ENCODE peak calls at places on chromosomes 11 and 22, in nine cellular contexts. One of them, this sample, is unnamed. For H3K4me1, the result is how much of the 10 kb centered on the place peaks cover.

GRCh38 chr22:23106906-23107367 is 34.9 kb downstream of the RSPH14 start:
- DNase-seq in prostate gland: no peak
- DNase-seq in ovary: no peak
- DNase-seq in IMR-90: no peak
- DNase-seq in heart left ventricle: peak
- DNase-seq in tibial nerve: no peak
- DNase-seq in body of pancreas: no peak
- DNase-seq in adrenal gland: no peak
- DNase-seq in thyroid gland: peak
- DNase-seq in this sample: no peak

GRCh38 chr11:65651589-65652510 is 10.9 kb downstream of the RELA start:
- DNase-seq in heart left ventricle: peak
- DNase-seq in ovary: peak
- DNase-seq in body of pancreas: no peak
- DNase-seq in prostate gland: peak
- DNase-seq in thyroid gland: peak
- DNase-seq in tibial nerve: no peak
- DNase-seq in IMR-90: peak
- DNase-seq in adrenal gland: peak
- DNase-seq in this sample: no peak

GRCh38 chr11:84993386-84993785 is 633.8 kb downstream of the DLG2 start:
- DNase-seq in tibial nerve: no peak
- DNase-seq in adrenal gland: no peak
- DNase-seq in ovary: no peak
- DNase-seq in body of pancreas: no peak
- DNase-seq in thyroid gland: no peak
- DNase-seq in heart left ventricle: no peak
- DNase-seq in prostate gland: no peak
- DNase-seq in IMR-90: no peak
- DNase-seq in this sample: no peak

GRCh38 chr11:36462321-36462720 is 47.8 kb downstream of the TRAF6 start:
- DNase-seq in body of pancreas: no peak
- DNase-seq in adrenal gland: no peak
- DNase-seq in ovary: no peak
- DNase-seq in prostate gland: no peak
- DNase-seq in tibial nerve: no peak
- DNase-seq in IMR-90: no peak
- DNase-seq in thyroid gland: no peak
- DNase-seq in heart left ventricle: no peak
- DNase-seq in this sample: no peak

GRCh38 chr11:30107899-30108298 is 91.1 kb upstream of the KCNA4 start:
- DNase-seq in IMR-90: peak
- DNase-seq in tibial nerve: no peak
- DNase-seq in ovary: no peak
- DNase-seq in prostate gland: no peak
- DNase-seq in adrenal gland: peak
- DNase-seq in heart left ventricle: no peak
- DNase-seq in thyroid gland: no peak
- DNase-seq in body of pancreas: no peak
- DNase-seq in this sample: no peak

GRCh38 chr11:67117667-67118058 is 1.4 kb upstream of the KDM2A start:
- DNase-seq in IMR-90: no peak
- DNase-seq in thyroid gland: no peak
- DNase-seq in adrenal gland: peak
- DNase-seq in prostate gland: no peak
- DNase-seq in ovary: peak
- DNase-seq in body of pancreas: peak
- DNase-seq in tibial nerve: no peak
- DNase-seq in heart left ventricle: peak
- DNase-seq in this sample: peak

GRCh38 chr11:86988351-86988881 is 33.2 kb upstream of the FZD4 start:
- DNase-seq in prostate gland: no peak
- DNase-seq in thyroid gland: no peak
- DNase-seq in adrenal gland: no peak
- DNase-seq in tibial nerve: no peak
- DNase-seq in IMR-90: no peak
- DNase-seq in heart left ventricle: no peak
- DNase-seq in body of pancreas: no peak
- DNase-seq in ovary: no peak
- DNase-seq in this sample: no peak

GRCh38 chr11:14455648-14456430 is 43.8 kb downstream of the COPB1 start:
- DNase-seq in adrenal gland: no peak
- DNase-seq in IMR-90: peak
- DNase-seq in heart left ventricle: no peak
- DNase-seq in tibial nerve: no peak
- DNase-seq in body of pancreas: no peak
- DNase-seq in thyroid gland: no peak
- DNase-seq in prostate gland: no peak
- DNase-seq in ovary: no peak
- DNase-seq in this sample: no peak

GRCh38 chr11:131688056-131688693 is 317.8 kb downstream of the NTM start:
- DNase-seq in IMR-90: peak
- DNase-seq in adrenal gland: peak
- DNase-seq in body of pancreas: peak
- DNase-seq in thyroid gland: peak
- DNase-seq in tibial nerve: peak
- DNase-seq in ovary: no peak
- DNase-seq in heart left ventricle: peak
- DNase-seq in prostate gland: no peak
- DNase-seq in this sample: no peak

GRCh38 chr11:102287963-102288744 is 29.1 kb upstream of the BIRC3 start:
- DNase-seq in prostate gland: peak
- DNase-seq in adrenal gland: peak
- DNase-seq in heart left ventricle: peak
- DNase-seq in body of pancreas: peak
- DNase-seq in IMR-90: peak
- DNase-seq in tibial nerve: no peak
- DNase-seq in thyroid gland: peak
- DNase-seq in ovary: peak
- DNase-seq in this sample: no peak

GRCh38 chr11:119990306-119991021 is 147.4 kb downstream of the TRIM29 start:
- DNase-seq in heart left ventricle: peak
- DNase-seq in IMR-90: no peak
- DNase-seq in ovary: no peak
- DNase-seq in tibial nerve: no peak
- DNase-seq in prostate gland: no peak
- DNase-seq in thyroid gland: no peak
- DNase-seq in adrenal gland: peak
- DNase-seq in body of pancreas: no peak
- DNase-seq in this sample: no peak

GRCh38 chr11:134592391-134592990 is 180.4 kb upstream of the B3GAT1 start:
- DNase-seq in tibial nerve: no peak
- DNase-seq in thyroid gland: no peak
- DNase-seq in body of pancreas: no peak
- DNase-seq in adrenal gland: no peak
- DNase-seq in heart left ventricle: no peak
- DNase-seq in IMR-90: no peak
- DNase-seq in ovary: no peak
- DNase-seq in prostate gland: peak
- DNase-seq in this sample: no peak

GRCh38 chr22:49055406-49055805 is 772.3 kb downstream of the BRD1 start:
- DNase-seq in thyroid gland: no peak
- DNase-seq in IMR-90: no peak
- DNase-seq in tibial nerve: no peak
- DNase-seq in heart left ventricle: no peak
- DNase-seq in body of pancreas: no peak
- DNase-seq in ovary: no peak
- DNase-seq in prostate gland: no peak
- DNase-seq in adrenal gland: no peak
- DNase-seq in this sample: no peak

GRCh38 chr22:19737846-19738663 is 14.7 kb downstream of the GP1BB start:
- DNase-seq in body of pancreas: no peak
- DNase-seq in prostate gland: no peak
- DNase-seq in ovary: no peak
- DNase-seq in heart left ventricle: no peak
- DNase-seq in thyroid gland: no peak
- DNase-seq in IMR-90: no peak
- DNase-seq in adrenal gland: no peak
- DNase-seq in tibial nerve: no peak
- DNase-seq in this sample: no peak

GRCh38 chr11:47213985-47214564 is 699 bp upstream of the DDB2 start:
- DNase-seq in body of pancreas: peak
- DNase-seq in ovary: peak
- DNase-seq in IMR-90: peak
- DNase-seq in prostate gland: peak
- DNase-seq in thyroid gland: peak
- DNase-seq in heart left ventricle: peak
- DNase-seq in adrenal gland: peak
- DNase-seq in tibial nerve: peak
- DNase-seq in this sample: peak
- TF ChIP-seq POLR2A in body of pancreas: peak
- TF ChIP-seq POLR2A in ovary: peak
- TF ChIP-seq POLR2A in IMR-90: no peak
- TF ChIP-seq POLR2A in prostate gland: peak
- TF ChIP-seq POLR2A in thyroid gland: peak
- TF ChIP-seq POLR2A in heart left ventricle: no peak
- TF ChIP-seq POLR2A in adrenal gland: peak
- TF ChIP-seq POLR2A in tibial nerve: peak
- TF ChIP-seq POLR2A in this sample: peak

GRCh38 chr22:37569921-37570660 is 9.8 kb downstream of the LGALS2 start:
- DNase-seq in heart left ventricle: no peak
- DNase-seq in adrenal gland: peak
- DNase-seq in thyroid gland: peak
- DNase-seq in body of pancreas: peak
- DNase-seq in IMR-90: no peak
- DNase-seq in ovary: no peak
- DNase-seq in prostate gland: no peak
- DNase-seq in tibial nerve: no peak
- DNase-seq in this sample: no peak

GRCh38 chr22:37568448-37569008 is 8.2 kb downstream of the CDC42EP1 start:
- DNase-seq in tibial nerve: no peak
- DNase-seq in body of pancreas: peak
- DNase-seq in prostate gland: no peak
- DNase-seq in adrenal gland: peak
- DNase-seq in heart left ventricle: no peak
- DNase-seq in IMR-90: no peak
- DNase-seq in ovary: no peak
- DNase-seq in thyroid gland: no peak
- DNase-seq in this sample: no peak

GRCh38 chr22:37570661-37570976 is 9.3 kb downstream of the LGALS2 start:
- DNase-seq in body of pancreas: no peak
- DNase-seq in IMR-90: no peak
- DNase-seq in adrenal gland: no peak
- DNase-seq in ovary: no peak
- DNase-seq in thyroid gland: no peak
- DNase-seq in prostate gland: no peak
- DNase-seq in tibial nerve: no peak
- DNase-seq in heart left ventricle: no peak
- DNase-seq in this sample: no peak

GRCh38 chr22:37567991-37568390 is 7.7 kb downstream of the CDC42EP1 start:
- DNase-seq in adrenal gland: no peak
- DNase-seq in IMR-90: no peak
- DNase-seq in ovary: no peak
- DNase-seq in prostate gland: no peak
- DNase-seq in thyroid gland: no peak
- DNase-seq in body of pancreas: no peak
- DNase-seq in heart left ventricle: no peak
- DNase-seq in tibial nerve: no peak
- DNase-seq in this sample: no peak

GRCh38 chr22:37569009-37569920 is 9.0 kb downstream of the CDC42EP1 start:
- DNase-seq in prostate gland: no peak
- DNase-seq in IMR-90: no peak
- DNase-seq in thyroid gland: no peak
- DNase-seq in body of pancreas: peak
- DNase-seq in adrenal gland: peak
- DNase-seq in tibial nerve: no peak
- DNase-seq in heart left ventricle: no peak
- DNase-seq in ovary: no peak
- DNase-seq in this sample: no peak
- H3K27ac ChIP-seq in prostate gland: no peak
- H3K27ac ChIP-seq in IMR-90: no peak
- H3K27ac ChIP-seq in thyroid gland: no peak
- H3K27ac ChIP-seq in body of pancreas: peak
- H3K27ac ChIP-seq in adrenal gland: no peak
- H3K27ac ChIP-seq in tibial nerve: no peak
- H3K27ac ChIP-seq in heart left ventricle: no peak
- H3K27ac ChIP-seq in ovary: no peak
- H3K27ac ChIP-seq in this sample: no peak

DNA sequence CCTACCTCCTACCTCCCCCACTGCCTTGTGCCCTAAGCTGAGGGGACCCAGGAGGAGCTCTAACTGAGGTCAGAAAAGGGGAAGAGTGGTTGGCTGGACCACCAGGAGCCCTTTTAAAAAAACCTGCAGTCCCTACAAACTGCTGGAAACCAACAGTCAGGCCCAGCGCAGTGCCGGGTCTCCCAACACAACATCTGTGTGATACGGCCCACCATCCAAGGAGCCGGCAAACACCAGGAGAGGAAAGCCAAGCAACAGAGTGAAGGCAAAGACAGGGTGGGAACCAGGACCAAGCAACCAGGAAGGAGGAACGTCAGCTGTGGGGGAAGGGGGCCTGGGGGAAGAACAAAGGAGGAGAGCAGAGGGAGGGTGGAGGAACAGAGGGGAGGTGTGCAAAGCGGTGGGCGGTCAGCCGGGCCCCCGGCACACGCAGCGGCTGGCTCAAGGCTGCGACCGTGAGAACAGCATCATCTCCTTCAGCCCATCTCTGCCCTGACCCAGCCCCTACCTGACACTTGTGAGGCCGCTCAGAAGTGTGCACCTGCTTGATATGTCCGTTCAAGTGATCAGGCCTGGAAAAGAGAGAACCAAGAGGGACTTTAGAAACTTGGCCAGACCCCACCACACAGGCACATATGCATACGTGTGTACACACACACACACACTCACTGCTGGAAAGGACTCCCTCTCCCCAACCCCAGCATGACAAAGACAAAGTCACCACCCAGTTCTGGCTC is 3.6 kb downstream of the PATZ1 start:
- DNase-seq in body of pancreas: no peak
- DNase-seq in IMR-90: no peak
- DNase-seq in tibial nerve: no peak
- DNase-seq in thyroid gland: peak
- DNase-seq in adrenal gland: no peak
- DNase-seq in heart left ventricle: no peak
- DNase-seq in ovary: no peak
- DNase-seq in prostate gland: no peak
- DNase-seq in this sample: no peak
- H3K4me1 ChIP-seq in body of pancreas: half or more
- H3K4me1 ChIP-seq in IMR-90: under half
- H3K4me1 ChIP-seq in tibial nerve: under half
- H3K4me1 ChIP-seq in thyroid gland: half or more
- H3K4me1 ChIP-seq in adrenal gland: under half
- H3K4me1 ChIP-seq in heart left ventricle: under half
- H3K4me1 ChIP-seq in ovary: under half
- H3K4me1 ChIP-seq in prostate gland: under half
- H3K4me1 ChIP-seq in this sample: under half

GRCh38 chr22:36191106-36191836 is 10.3 kb downstream of the APOL4 start:
- DNase-seq in prostate gland: no peak
- DNase-seq in adrenal gland: peak
- DNase-seq in ovary: peak
- DNase-seq in heart left ventricle: peak
- DNase-seq in IMR-90: peak
- DNase-seq in tibial nerve: peak
- DNase-seq in thyroid gland: no peak
- DNase-seq in body of pancreas: no peak
- DNase-seq in this sample: peak
- TF ChIP-seq POLR2A in prostate gland: no peak
- TF ChIP-seq POLR2A in adrenal gland: no peak
- TF ChIP-seq POLR2A in ovary: no peak
- TF ChIP-seq POLR2A in heart left ventricle: no peak
- TF ChIP-seq POLR2A in IMR-90: no peak
- TF ChIP-seq POLR2A in tibial nerve: no peak
- TF ChIP-seq POLR2A in thyroid gland: no peak
- TF ChIP-seq POLR2A in body of pancreas: no peak
- TF ChIP-seq POLR2A in this sample: no peak